ENCODE peak calls at places on chromosomes 13 and 19, in six cellular contexts. S is K562, L is ascending aorta, Q is esophagus muscularis mucosa, T is mammary epithelial cell, X is tibial artery. K is an unnamed sample.

GRCh38 chr19:35310331-35310730 is 18.4 kb downstream of the MAG start:
- DNase-seq in S (no peak), L (no peak), Q (no peak), T (no peak), X (no peak), K (no peak)

GRCh38 chr19:53424968-53425597 is 6.7 kb upstream of the ZNF761 start:
- DNase-seq in S (peak), L (peak), Q (peak), T (peak), X (peak), K (peak)

GRCh38 chr19:31283701-31284100 is 65.5 kb downstream of the TSHZ3 start:
- DNase-seq in S (no peak), L (no peak), Q (no peak), T (no peak), X (no peak), K (no peak)

GRCh38 chr13:68439821-68440220 is 1209.7 kb upstream of the PCDH9 start:
- DNase-seq in S (no peak), L (no peak), Q (no peak), T (no peak), X (no peak), K (no peak)

GRCh38 chr19:15297416-15298224 is 34.7 kb downstream of the BRD4 start:
- DNase-seq in S (no peak), L (no peak), Q (no peak), T (peak), X (no peak), K (no peak)

GRCh38 chr19:55383789-55384575 is at the start of gene TMEM238:
- DNase-seq in S (peak), L (no peak), Q (no peak), T (peak), X (no peak), K (no peak)

GRCh38 chr13:104431895-104432294 is 1365.7 kb upstream of the SLC10A2 start:
- DNase-seq in S (no peak), L (no peak), Q (no peak), T (no peak), X (no peak), K (no peak)

GRCh38 chr13:104597554-104598240 is 1531.5 kb upstream of the SLC10A2 start:
- DNase-seq in S (no peak), L (no peak), Q (no peak), T (no peak), X (no peak), K (no peak)

GRCh38 chr13:59176775-59177174 is 987.0 kb downstream of the DIAPH3 start:
- DNase-seq in S (peak), L (no peak), Q (no peak), T (no peak), X (no peak), K (no peak)

GRCh38 chr13:37369618-37370017 is 228.9 kb downstream of the POSTN start:
- DNase-seq in S (no peak), L (no peak), Q (no peak), T (peak), X (no peak), K (no peak)

GRCh38 chr19:4911786-4912672 is 2.7 kb downstream of the UHRF1 start:
- DNase-seq in S (peak), L (peak), Q (no peak), T (peak), X (peak), K (peak)

GRCh38 chr19:4911314-4911713 is 2.0 kb downstream of the UHRF1 start:
- DNase-seq in S (no peak), L (no peak), Q (no peak), T (no peak), X (no peak), K (no peak)

GRCh38 chr19:4909897-4910593 is 744 bp downstream of the UHRF1 start:
- DNase-seq in S (peak), L (peak), Q (peak), T (peak), X (peak), K (peak)

GRCh38 chr19:4909172-4909896 is at the start of gene UHRF1:
- DNase-seq in S (peak), L (no peak), Q (no peak), T (peak), X (no peak), K (no peak)

GRCh38 chr19:4910594-4911273 is 1.4 kb downstream of the UHRF1 start:
- DNase-seq in S (no peak), L (no peak), Q (no peak), T (no peak), X (no peak), K (no peak)
- H3K27ac ChIP-seq in S (peak), L (peak), Q (no peak), T (peak), X (peak), K (no peak)

GRCh38 chr19:1253514-1254080 is 5.2 kb downstream of the MIDN start:
- DNase-seq in S (no peak), L (no peak), Q (peak), T (no peak), X (no peak), K (no peak)

GRCh38 chr19:1254081-1254527 is 5.7 kb downstream of the MIDN start:
- DNase-seq in S (no peak), L (no peak), Q (no peak), T (no peak), X (no peak), K (no peak)

GRCh38 chr19:1254530-1255185 is 6.3 kb downstream of the MIDN start:
- DNase-seq in S (no peak), L (no peak), Q (no peak), T (no peak), X (no peak), K (no peak)

GRCh38 chr19:1256646-1257474 is 8.5 kb downstream of the MIDN start:
- DNase-seq in S (no peak), L (no peak), Q (no peak), T (no peak), X (no peak), K (no peak)

GRCh38 chr19:1255186-1256161 is 7.1 kb downstream of the MIDN start:
- DNase-seq in S (no peak), L (no peak), Q (no peak), T (no peak), X (no peak), K (no peak)
- H3K27ac ChIP-seq in S (peak), L (peak), Q (peak), T (no peak), X (peak), K (peak)

GRCh38 chr19:18385359-18385674 is 641 bp upstream of the GDF15 start:
- DNase-seq in S (no peak), L (no peak), Q (no peak), T (no peak), X (no peak), K (no peak)
- H3K27ac ChIP-seq in S (peak), L (no peak), Q (no peak), T (no peak), X (no peak), K (no peak)

GRCh38 chr13:110137677-110138008 is 169.3 kb downstream of the COL4A1 start:
- DNase-seq in S (peak), L (no peak), Q (no peak), T (no peak), X (no peak), K (no peak)
- H3K27ac ChIP-seq in S (peak), L (peak), Q (peak), T (peak), X (peak), K (peak)

GRCh38 chr13:111503376-111503775 is 182.9 kb downstream of the TEX29 start:
- DNase-seq in S (no peak), L (no peak), Q (no peak), T (no peak), X (no peak), K (no peak)
- H3K27ac ChIP-seq in S (no peak), L (no peak), Q (no peak), T (no peak), X (no peak), K (no peak)

K was measured in thoracic aorta.